ENCODE peak calls at places on chromosomes 16 and 17, in ten cellular contexts. J, G, I, V, F, Z, M, L, W and P are unnamed samples.
A peak's percentile ranks its signal among the peaks of the same experiment; 100 is the strongest.

GRCh38 chr17:28973414-28973813 is 22.1 kb upstream of the PHF12 start:
- DNase-seq in W (no peak), F (no peak), M (peak; percentile 90), V (peak; percentile 58), L (peak; percentile 70), J (no peak), Z (no peak), G (no peak), I (peak; percentile 46), P (no peak)

GRCh38 chr16:89765292-89765810 is 44.0 kb downstream of the ZNF276 start:
- DNase-seq in J (no peak), G (no peak), V (no peak), L (no peak), M (no peak), F (no peak), W (no peak), I (no peak), Z (no peak), P (no peak)

GRCh38 chr17:61340431-61340830 is 59.2 kb upstream of the TBX2 start:
- DNase-seq in M (no peak), G (no peak), Z (no peak), F (no peak), V (no peak), J (no peak), W (no peak), I (peak; percentile 38), L (no peak), P (no peak)

GRCh38 chr17:773467-774319 is 8.4 kb downstream of the GLOD4 start:
- DNase-seq in G (no peak), V (no peak), J (no peak), Z (no peak), F (no peak), W (no peak), L (no peak), M (peak; percentile 46), I (no peak), P (no peak)

GRCh38 chr16:66225696-66226095 is 140.8 kb upstream of the CDH5 start:
- DNase-seq in I (no peak), V (no peak), Z (no peak), G (no peak), J (no peak), M (no peak), L (no peak), F (no peak), W (no peak), P (no peak)

GRCh38 chr17:71327376-71328059 is 793.3 kb upstream of the SOX9 start:
- DNase-seq in G (no peak), Z (no peak), L (peak; percentile 74), J (no peak), F (no peak), V (peak; percentile 58), W (no peak), M (peak; percentile 26), I (peak; percentile 72), P (no peak)

GRCh38 chr17:17484451-17484899 is 7.7 kb downstream of the MED9 start:
- DNase-seq in Z (no peak), L (peak; percentile 63), J (peak; percentile 20), W (no peak), V (peak; percentile 21), F (no peak), M (no peak), G (no peak), I (peak; percentile 39), P (no peak)

GRCh38 chr17:82583720-82584234 is 64.2 kb downstream of the FOXK2 start:
- DNase-seq in W (no peak), F (no peak), I (no peak), V (no peak), G (no peak), Z (no peak), L (no peak), J (no peak), M (no peak), P (no peak)

GRCh38 chr16:49548571-49548970 is 175.0 kb downstream of the C16orf78 start:
- DNase-seq in M (no peak), W (no peak), I (no peak), Z (no peak), J (no peak), V (no peak), F (no peak), G (no peak), L (no peak), P (no peak)

GRCh38 chr17:79620207-79621038 is 9.6 kb upstream of the RBFOX3 start:
- DNase-seq in M (no peak), V (no peak), W (no peak), G (no peak), I (no peak), F (no peak), J (no peak), Z (no peak), L (no peak), P (no peak)

GRCh38 chr16:3748307-3748706 is 31.0 kb upstream of the TRAP1 start:
- DNase-seq in L (no peak), M (no peak), I (no peak), Z (no peak), W (no peak), F (no peak), G (no peak), J (no peak), V (no peak), P (no peak)

GRCh38 chr17:74262601-74263000 is 11.4 kb upstream of the DNAI2 start:
- DNase-seq in F (no peak), M (no peak), I (no peak), V (no peak), G (no peak), J (no peak), Z (no peak), W (no peak), L (no peak), P (no peak)

GRCh38 chr17:51668155-51668962 is 408.0 kb downstream of the UTP18 start:
- DNase-seq in G (no peak), I (no peak), F (no peak), V (no peak), M (no peak), J (no peak), W (no peak), L (no peak), Z (no peak), P (no peak)

GRCh38 chr17:17151541-17151940 is 54.6 kb downstream of the PLD6 start:
- DNase-seq in L (peak; percentile 75), F (no peak), I (peak; percentile 43), V (peak; percentile 45), M (peak; percentile 82), W (no peak), Z (no peak), J (no peak), G (no peak), P (peak; percentile 80)

GRCh38 chr17:2075336-2076056 is 20.6 kb downstream of the HIC1 start:
- DNase-seq in F (no peak), W (no peak), Z (peak; percentile 37), I (peak; percentile 62), G (no peak), J (no peak), M (peak; percentile 52), V (peak; percentile 66), L (peak; percentile 63), P (no peak)

GRCh38 chr17:72850410-72850809 is 242.1 kb downstream of the SLC39A11 start:
- DNase-seq in Z (no peak), M (peak; percentile 63), F (no peak), G (no peak), J (no peak), W (no peak), V (peak; percentile 49), L (peak; percentile 88), I (peak; percentile 84), P (no peak)

GRCh38 chr16:30445408-30446202 is at the start of gene SEPHS2:
- DNase-seq in F (peak; percentile 92), V (peak; percentile 99), W (peak; percentile 90), J (peak; percentile 94), G (peak; percentile 98), L (peak; percentile 98), Z (peak; percentile 94), M (peak; percentile 97), I (peak; percentile 97), P (peak; percentile 99)

GRCh38 chr17:46770818-46771600 is 47.5 kb downstream of the WNT3 start:
- DNase-seq in F (no peak), I (peak; percentile 23), G (peak; percentile 69), L (peak; percentile 83), Z (peak; percentile 54), W (peak; percentile 74), J (peak; percentile 20), V (peak; percentile 30), M (peak; percentile 36), P (peak; percentile 65)

GRCh38 chr17:3738562-3739295 is 15.0 kb downstream of the HASPIN start:
- DNase-seq in W (peak; percentile 54), V (no peak), M (no peak), I (peak; percentile 10), J (peak; percentile 66), G (no peak), F (peak; percentile 49), L (peak; percentile 31), Z (no peak), P (peak; percentile 15)

GRCh38 chr16:23694707-23695373 is 16.2 kb downstream of the PLK1 start:
- DNase-seq in G (peak; percentile 34), J (no peak), M (no peak), W (no peak), F (no peak), Z (no peak), V (peak; percentile 37), I (peak; percentile 38), L (peak; percentile 44), P (peak; percentile 30)

GRCh38 chr16:102060-102855 is 24.2 kb downstream of the MPG start:
- DNase-seq in L (no peak), J (no peak), V (peak; percentile 72), W (no peak), Z (no peak), G (no peak), F (no peak), I (peak; percentile 31), M (no peak), P (no peak)

GRCh38 chr17:70050931-70051330 is 24.1 kb upstream of the KCNJ16 start:
- DNase-seq in L (no peak), G (no peak), M (no peak), V (no peak), F (no peak), J (no peak), W (no peak), I (no peak), Z (no peak), P (no peak)

GRCh38 chr16:23072084-23072599 is 77.1 kb downstream of the USP31 start:
- DNase-seq in F (no peak), L (peak; percentile 90), W (peak; percentile 40), Z (no peak), M (peak; percentile 35), J (no peak), V (peak; percentile 77), G (no peak), I (peak; percentile 77), P (peak; percentile 74)